ENCODE peak calls at places on chromosomes 5 and 9, in five cellular contexts. E is body of pancreas; T is tibial artery; M is stomach; V is effector memory CD4-positive, alpha-beta T cell. I is an unnamed sample. For H3K27me3 and H3K4me1, the result is how much of the 10 kb centered on the place peaks cover.

GRCh38 chr9:2053883-2054845 is 39.0 kb downstream of the SMARCA2 start:
- DNase-seq in E (peak), T (peak), M (peak), V (peak), I (peak)

GRCh38 chr5:95375591-95375990 is 15.6 kb upstream of the FAM81B start:
- DNase-seq in E (no peak), T (no peak), M (no peak), V (no peak), I (no peak)

GRCh38 chr9:136787690-136788400 is 3.3 kb upstream of the TMEM141 start:
- DNase-seq in E (peak), T (peak), M (peak), V (peak), I (peak)

GRCh38 chr9:97109194-97109811 is 70.4 kb upstream of the CTSV start:
- DNase-seq in E (peak), T (no peak), M (peak), V (no peak), I (no peak)

GRCh38 chr5:178388381-178389030 is 155.9 kb upstream of the PHYKPL start:
- DNase-seq in E (no peak), T (no peak), M (peak), V (no peak), I (no peak)

GRCh38 chr9:106927916-106928315 is 65.0 kb downstream of the ZNF462 start:
- DNase-seq in E (no peak), T (no peak), M (no peak), V (no peak), I (no peak)

GRCh38 chr5:14937277-14937676 is 65.7 kb upstream of the ANKH start:
- DNase-seq in E (no peak), T (peak), M (no peak), V (no peak), I (no peak)

GRCh38 chr5:64074533-64074932 is 91.1 kb upstream of the RNF180 start:
- DNase-seq in E (no peak), T (no peak), M (no peak), V (no peak), I (no peak)

GRCh38 chr9:131747352-131747751 is 7.5 kb upstream of the RAPGEF1 start:
- DNase-seq in E (peak), T (no peak), M (no peak), V (no peak), I (no peak)

GRCh38 chr9:124652203-124652992 is 118.7 kb downstream of the NR6A1 start:
- DNase-seq in E (no peak), T (no peak), M (no peak), V (no peak), I (no peak)

GRCh38 chr5:170360712-170361501 is 28.3 kb downstream of the KCNMB1 start:
- DNase-seq in E (no peak), T (no peak), M (no peak), V (no peak), I (no peak)

GRCh38 chr9:117184173-117184572 is 230.7 kb downstream of the ASTN2 start:
- DNase-seq in E (no peak), T (no peak), M (no peak), V (no peak), I (no peak)

GRCh38 chr9:14251146-14252071 is 62.5 kb downstream of the NFIB start:
- DNase-seq in E (peak), T (peak), M (peak), V (no peak), I (no peak)

GRCh38 chr5:175573493-175574269 is 84.2 kb upstream of the HRH2 start:
- DNase-seq in E (no peak), T (no peak), M (no peak), V (no peak), I (no peak)

GRCh38 chr5:61951295-61951694 is 354.7 kb upstream of the KIF2A start:
- DNase-seq in E (no peak), T (no peak), M (no peak), V (no peak), I (no peak)

GRCh38 chr5:108637110-108637509 is 110.6 kb upstream of the FER start:
- DNase-seq in E (no peak), T (no peak), M (no peak), V (no peak), I (no peak)

GRCh38 chr9:134216449-134216951 is 52.1 kb upstream of the RNU6ATAC start:
- DNase-seq in E (no peak), T (no peak), M (no peak), V (no peak), I (no peak)

GRCh38 chr9:99075246-99075912 is 29.5 kb upstream of the TGFBR1 start:
- DNase-seq in E (no peak), T (no peak), M (no peak), V (no peak), I (no peak)

GRCh38 chr5:38367410-38367809 is 109.1 kb downstream of the EGFLAM start:
- DNase-seq in E (no peak), T (no peak), M (no peak), V (no peak), I (no peak)

GRCh38 chr9:77417570-77417969 is 230.6 kb downstream of the GNA14 start:
- DNase-seq in E (no peak), T (no peak), M (no peak), V (no peak), I (no peak)

GRCh38 chr5:100609594-100609993 is 74.4 kb downstream of the FAM174A start:
- DNase-seq in E (no peak), T (no peak), M (no peak), V (no peak), I (no peak)

GRCh38 chr5:172603425-172603824 is 37.6 kb upstream of the NEURL1B start:
- DNase-seq in E (no peak), T (no peak), M (no peak), V (no peak), I (no peak)

GRCh38 chr5:111922344-111922743 is 165.3 kb upstream of the NREP start:
- DNase-seq in E (no peak), T (no peak), M (no peak), V (no peak), I (no peak)

GRCh38 chr9:123871781-123872180 is 58.1 kb downstream of the DENND1A start:
- DNase-seq in E (no peak), T (no peak), M (no peak), V (no peak), I (no peak)

GRCh38 chr9:34590376-34591090 is 1.0 kb upstream of the CNTFR start:
- DNase-seq in E (peak), T (peak), M (no peak), V (no peak), I (no peak)

GRCh38 chr9:122374885-122375420 is 4.1 kb downstream of the PTGS1 start:
- DNase-seq in E (peak), T (peak), M (peak), V (no peak), I (no peak)

GRCh38 chr9:14136047-14136446 is 177.9 kb downstream of the NFIB start:
- DNase-seq in E (no peak), T (no peak), M (no peak), V (no peak), I (no peak)

GRCh38 chr5:80917596-80917995 is 42.6 kb upstream of the RASGRF2 start:
- DNase-seq in E (no peak), T (no peak), M (no peak), V (no peak), I (no peak)

GRCh38 chr5:56306433-56307150 is 73.5 kb upstream of the ANKRD55 start:
- DNase-seq in E (no peak), T (no peak), M (no peak), V (no peak), I (no peak)

GRCh38 chr9:110016340-110016739 is 191.6 kb downstream of the C9orf152 start:
- DNase-seq in E (no peak), T (no peak), M (no peak), V (no peak), I (no peak)

GRCh38 chr5:179427032-179427675 is 81.9 kb upstream of the ADAMTS2 start:
- DNase-seq in E (no peak), T (no peak), M (no peak), V (no peak), I (no peak)

GRCh38 chr9:84129529-84129928 is 148.9 kb downstream of the RMI1 start:
- DNase-seq in E (no peak), T (no peak), M (no peak), V (no peak), I (no peak)

GRCh38 chr5:123132330-123132729 is 43.3 kb downstream of the PRDM6 start:
- DNase-seq in E (no peak), T (no peak), M (no peak), V (no peak), I (no peak)

GRCh38 chr5:77994943-77995342 is 218.8 kb upstream of the TBCA start:
- DNase-seq in E (no peak), T (no peak), M (no peak), V (no peak), I (no peak)

GRCh38 chr9:130906727-130907416 is 10.3 kb upstream of the QRFP start:
- DNase-seq in E (no peak), T (no peak), M (no peak), V (no peak), I (no peak)

GRCh38 chr5:67095346-67095871 is 101.2 kb downstream of the CD180 start:
- DNase-seq in E (peak), T (peak), M (peak), V (no peak), I (no peak)

GRCh38 chr5:51567636-51568035 is 184.4 kb downstream of the ISL1 start:
- DNase-seq in E (no peak), T (no peak), M (no peak), V (no peak), I (no peak)
- H3K27ac ChIP-seq in E (no peak), T (no peak), M (no peak), V (no peak), I (no peak)

GRCh38 chr5:89728750-89729149 is 680.8 kb downstream of the CETN3 start:
- DNase-seq in E (peak), T (peak), M (no peak), V (no peak), I (no peak)
- H3K27me3 ChIP-seq in E (under half), T (under half), M (under half), V (under half), I (under half)

GRCh38 chr9:115262477-115262876 is 144.5 kb upstream of the TNC start:
- DNase-seq in E (peak), T (no peak), M (peak), V (no peak), I (no peak)
- H3K4me1 ChIP-seq in E (under half), T (under half), M (under half), V (under half), I (under half)

GRCh38 chr5:36682499-36682898 is 76.1 kb downstream of the SLC1A3 start:
- DNase-seq in E (no peak), T (no peak), M (no peak), V (no peak), I (no peak)
- H3K27ac ChIP-seq in E (no peak), T (no peak), M (no peak), V (no peak), I (no peak)